ENCODE peak calls at places on chromosomes 4 and X, in ten cellular contexts. Q, J, R, P, L, V, O, H, T and Y are unnamed samples.
A peak's percentile ranks its signal among the peaks of the same experiment; 100 is the strongest.

GRCh38 chr4:15455290-15455689 is 14.4 kb upstream of the CC2D2A start:
- DNase-seq in Q (no peak), L (no peak), J (peak; percentile 86), T (no peak), R (no peak), O (no peak), P (no peak), H (no peak), V (no peak), Y (no peak)

GRCh38 chr4:1752284-1753041 is 31.1 kb downstream of the TACC3 start:
- DNase-seq in P (peak; percentile 53), O (no peak), Q (no peak), J (no peak), T (no peak), R (no peak), L (no peak), V (no peak), H (no peak), Y (no peak)

GRCh38 chr4:95190751-95191436 is 357.9 kb downstream of the UNC5C start:
- DNase-seq in Q (no peak), L (no peak), T (no peak), V (peak; percentile 0), O (peak; percentile 21), R (peak; percentile 53), P (no peak), H (no peak), J (no peak), Y (no peak)

GRCh38 chrX:9832811-9833210 is 46.6 kb downstream of the SHROOM2 start:
- DNase-seq in O (no peak), Q (no peak), J (no peak), L (no peak), R (no peak), T (no peak), H (peak; percentile 68), V (no peak), P (no peak), Y (no peak)

GRCh38 chr4:84565951-84566350 is 17.0 kb upstream of the CDS1 start:
- DNase-seq in T (no peak), O (no peak), L (no peak), R (no peak), J (no peak), P (no peak), H (no peak), V (no peak), Q (no peak), Y (no peak)

GRCh38 chr4:88725143-88725542 is 27.5 kb upstream of the NAP1L5 start:
- DNase-seq in T (no peak), J (no peak), O (no peak), V (no peak), Q (no peak), L (no peak), H (no peak), R (no peak), P (no peak), Y (no peak)

GRCh38 chr4:148441624-148441985 is 609 bp downstream of the NR3C2 start:
- DNase-seq in V (no peak), R (no peak), P (no peak), O (peak; percentile 7), T (no peak), Q (no peak), J (no peak), L (no peak), H (no peak), Y (no peak)

GRCh38 chr4:109414938-109415337 is 18.7 kb upstream of the SEC24B start:
- DNase-seq in R (no peak), O (no peak), P (no peak), H (no peak), J (peak; percentile 28), T (no peak), V (no peak), L (no peak), Q (no peak), Y (no peak)

GRCh38 chrX:17417411-17417810 is 42.4 kb downstream of the NHS start:
- DNase-seq in J (no peak), P (no peak), L (no peak), O (no peak), T (no peak), H (no peak), V (no peak), R (no peak), Q (no peak), Y (no peak)

GRCh38 chr4:58247792-58248191 is 1137.6 kb upstream of the IGFBP7 start:
- DNase-seq in J (no peak), L (no peak), T (no peak), O (peak; percentile 6), R (no peak), Q (no peak), P (no peak), V (no peak), H (no peak), Y (no peak)

GRCh38 chr4:153969542-153969941 is 180.7 kb upstream of the SFRP2 start:
- DNase-seq in V (no peak), H (no peak), L (no peak), P (no peak), T (no peak), R (no peak), O (no peak), J (peak; percentile 6), Q (no peak), Y (no peak)

GRCh38 chrX:108734426-108734825 is 1.9 kb downstream of the IRS4 start:
- DNase-seq in R (no peak), P (no peak), J (no peak), Q (no peak), O (no peak), V (no peak), L (no peak), H (no peak), T (no peak), Y (no peak)

GRCh38 chrX:80879143-80879542 is 69.5 kb upstream of the BRWD3 start:
- DNase-seq in O (no peak), L (no peak), T (no peak), H (no peak), Q (no peak), R (no peak), V (no peak), P (no peak), J (no peak), Y (no peak)

GRCh38 chr4:150720973-150721518 is 139.1 kb downstream of the MAB21L2 start:
- DNase-seq in T (no peak), Q (no peak), O (no peak), H (no peak), P (no peak), V (no peak), R (no peak), L (peak; percentile 28), J (no peak), Y (no peak)

GRCh38 chr4:27048350-27049100 is 187.9 kb downstream of the STIM2 start:
- DNase-seq in J (peak; percentile 20), H (no peak), P (no peak), V (peak; percentile 13), L (no peak), Q (peak; percentile 38), R (no peak), T (peak; percentile 15), O (peak; percentile 21), Y (no peak)